ENCODE peak calls at places on chromosomes 1 and 21, in ten cellular contexts. A, X, R, K, F, S, Y, Z, J and U are unnamed samples.

GRCh38 chr1:6035719-6036118 is 10.0 kb upstream of the KCNAB2 start:
- DNase-seq in A (no peak), X (no peak), R (no peak), K (no peak), F (no peak), S (no peak), Y (no peak), Z (no peak), J (no peak), U (no peak)

GRCh38 chr1:207956976-207957375 is 46.1 kb upstream of the CD34 start:
- DNase-seq in A (no peak), X (no peak), R (no peak), K (no peak), F (no peak), S (no peak), Y (no peak), Z (no peak), J (no peak), U (no peak)

GRCh38 chr21:44996096-44996495 is 56.3 kb downstream of the SLX9 start:
- DNase-seq in A (no peak), X (no peak), R (no peak), K (no peak), F (no peak), S (no peak), Y (no peak), Z (no peak), J (no peak), U (no peak)

GRCh38 chr1:26029864-26030481 is 8.4 kb downstream of the EXTL1 start:
- DNase-seq in A (no peak), X (no peak), R (no peak), K (no peak), F (no peak), S (no peak), Y (no peak), Z (no peak), J (no peak), U (no peak)

GRCh38 chr21:41924355-41924754 is 29.5 kb downstream of the C2CD2 start:
- DNase-seq in A (no peak), X (no peak), R (peak), K (no peak), F (no peak), S (no peak), Y (no peak), Z (no peak), J (peak), U (no peak)

GRCh38 chr1:11749203-11749689 is 12.7 kb upstream of the C1orf167 start:
- DNase-seq in A (no peak), X (no peak), R (peak), K (no peak), F (peak), S (peak), Y (no peak), Z (peak), J (peak), U (peak)

GRCh38 chr1:198918920-198919319 is 280.1 kb downstream of the PTPRC start:
- DNase-seq in A (no peak), X (no peak), R (peak), K (no peak), F (no peak), S (no peak), Y (no peak), Z (no peak), J (no peak), U (no peak)

GRCh38 chr21:37072239-37072987 is 458 bp downstream of the PIGP start:
- DNase-seq in A (no peak), X (peak), R (peak), K (peak), F (no peak), S (peak), Y (no peak), Z (peak), J (peak), U (no peak)

GRCh38 chr1:64440423-64440822 is 29.5 kb upstream of the CACHD1 start:
- DNase-seq in A (no peak), X (no peak), R (no peak), K (no peak), F (no peak), S (no peak), Y (no peak), Z (no peak), J (no peak), U (no peak)

GRCh38 chr1:18597159-18598042 is 33.2 kb upstream of the PAX7 start:
- DNase-seq in A (peak), X (no peak), R (peak), K (peak), F (peak), S (peak), Y (peak), Z (peak), J (peak), U (peak)

GRCh38 chr1:44293761-44294315 is 61.2 kb downstream of the ERI3 start:
- DNase-seq in A (no peak), X (no peak), R (no peak), K (no peak), F (no peak), S (peak), Y (no peak), Z (no peak), J (no peak), U (no peak)

GRCh38 chr1:184664042-184664659 is 90.5 kb downstream of the EDEM3 start:
- DNase-seq in A (peak), X (no peak), R (peak), K (peak), F (peak), S (peak), Y (no peak), Z (peak), J (peak), U (peak)

GRCh38 chr1:42958488-42959317 is at the start of gene SLC2A1:
- DNase-seq in A (peak), X (peak), R (peak), K (peak), F (peak), S (peak), Y (peak), Z (peak), J (peak), U (peak)

GRCh38 chr1:184769241-184769640 is 14.6 kb upstream of the EDEM3 start:
- DNase-seq in A (no peak), X (no peak), R (no peak), K (no peak), F (no peak), S (no peak), Y (no peak), Z (no peak), J (no peak), U (no peak)

GRCh38 chr1:33654267-33654832 is 181.9 kb downstream of the ZSCAN20 start:
- DNase-seq in A (peak), X (no peak), R (peak), K (no peak), F (no peak), S (no peak), Y (no peak), Z (no peak), J (peak), U (no peak)

GRCh38 chr21:34691396-34692032 is 22.7 kb downstream of the CLIC6 start:
- DNase-seq in A (no peak), X (no peak), R (no peak), K (no peak), F (no peak), S (no peak), Y (no peak), Z (no peak), J (no peak), U (no peak)

GRCh38 chr1:50930965-50931737 is 28.9 kb downstream of the FAF1 start:
- DNase-seq in A (no peak), X (no peak), R (no peak), K (no peak), F (no peak), S (no peak), Y (no peak), Z (no peak), J (peak), U (no peak)

GRCh38 chr1:19080715-19081114 is 124.2 kb upstream of the IFFO2 start:
- DNase-seq in A (peak), X (no peak), R (peak), K (no peak), F (no peak), S (no peak), Y (no peak), Z (no peak), J (peak), U (no peak)

GRCh38 chr1:187476671-187477070 is 647.9 kb downstream of the PLA2G4A start:
- DNase-seq in A (peak), X (no peak), R (peak), K (no peak), F (no peak), S (no peak), Y (peak), Z (no peak), J (no peak), U (no peak)

GRCh38 chr1:45477646-45478045 is 13.3 kb downstream of the TESK2 start:
- DNase-seq in A (no peak), X (no peak), R (no peak), K (no peak), F (no peak), S (no peak), Y (no peak), Z (no peak), J (no peak), U (no peak)

GRCh38 chr1:75188892-75189291 is 54.7 kb downstream of the LHX8 start:
- DNase-seq in A (no peak), X (no peak), R (no peak), K (no peak), F (no peak), S (no peak), Y (no peak), Z (no peak), J (no peak), U (no peak)

GRCh38 chr1:78184460-78185072 is 138.8 kb downstream of the GIPC2 start:
- DNase-seq in A (no peak), X (no peak), R (no peak), K (no peak), F (no peak), S (no peak), Y (no peak), Z (no peak), J (no peak), U (no peak)

GRCh38 chr1:17109897-17110554 is 9.2 kb downstream of the PADI2 start:
- DNase-seq in A (no peak), X (no peak), R (no peak), K (no peak), F (no peak), S (peak), Y (no peak), Z (no peak), J (no peak), U (no peak)

GRCh38 chr1:94298861-94299260 is 61.5 kb upstream of the ARHGAP29 start:
- DNase-seq in A (peak), X (no peak), R (peak), K (no peak), F (no peak), S (no peak), Y (no peak), Z (no peak), J (no peak), U (no peak)

GRCh38 chr1:43736819-43737218 is 29.5 kb downstream of the ST3GAL3 start:
- DNase-seq in A (no peak), X (no peak), R (no peak), K (no peak), F (no peak), S (no peak), Y (no peak), Z (no peak), J (no peak), U (no peak)

GRCh38 chr21:21929228-21929627 is 931.0 kb downstream of the NCAM2 start:
- DNase-seq in A (no peak), X (no peak), R (no peak), K (no peak), F (no peak), S (no peak), Y (no peak), Z (no peak), J (no peak), U (no peak)

GRCh38 chr1:214720561-214720960 is 117.6 kb downstream of the CENPF start:
- DNase-seq in A (no peak), X (no peak), R (peak), K (no peak), F (no peak), S (no peak), Y (no peak), Z (no peak), J (peak), U (no peak)

GRCh38 chr1:4803335-4803734 is 148.9 kb downstream of the AJAP1 start:
- DNase-seq in A (no peak), X (no peak), R (no peak), K (no peak), F (no peak), S (no peak), Y (no peak), Z (no peak), J (no peak), U (no peak)

GRCh38 chr1:115466433-115466832 is 128.4 kb upstream of the NGF start:
- DNase-seq in A (peak), X (no peak), R (no peak), K (no peak), F (no peak), S (no peak), Y (no peak), Z (no peak), J (no peak), U (no peak)
- TF ChIP-seq CTCF in A (peak), X (peak), R (peak), K (no peak), F (no peak), S (no peak), Y (no peak), Z (no peak), J (no peak), U (no peak)

DNA sequence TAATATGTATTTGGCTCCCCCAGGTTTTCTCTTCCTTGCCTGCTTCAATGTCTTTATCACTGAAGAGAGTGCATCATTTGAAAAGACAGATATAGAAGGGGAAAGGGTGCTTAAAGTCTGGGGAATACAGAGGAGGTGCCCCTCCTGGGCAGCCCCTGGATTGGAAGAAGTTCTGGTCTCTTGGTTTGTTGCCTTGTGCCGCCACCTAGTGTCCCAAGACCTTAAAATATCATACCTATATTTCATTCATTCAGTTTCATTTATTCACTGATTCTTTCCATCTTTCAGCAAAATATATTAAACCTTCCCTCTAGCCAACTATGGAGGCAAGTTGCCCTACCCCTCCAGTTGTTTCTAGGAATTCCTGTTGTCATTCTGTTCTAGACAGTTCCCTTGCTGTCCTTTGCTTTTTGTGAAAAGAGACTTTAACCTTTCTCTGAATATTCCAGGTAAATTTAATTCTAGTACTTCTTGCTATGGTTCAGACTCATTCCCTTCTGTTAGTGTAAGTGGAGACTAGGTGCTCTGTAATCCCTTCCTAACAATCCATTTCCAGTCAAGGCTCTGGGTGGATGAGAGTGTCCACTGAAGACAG is 56.1 kb downstream of the MEF2D start:
- DNase-seq in A (peak), X (no peak), R (no peak), K (no peak), F (peak), S (no peak), Y (peak), Z (no peak), J (peak), U (peak)
- TF ChIP-seq CTCF in A (peak), X (peak), R (peak), K (no peak), F (peak), S (peak), Y (peak), Z (peak), J (peak), U (peak)

DNA sequence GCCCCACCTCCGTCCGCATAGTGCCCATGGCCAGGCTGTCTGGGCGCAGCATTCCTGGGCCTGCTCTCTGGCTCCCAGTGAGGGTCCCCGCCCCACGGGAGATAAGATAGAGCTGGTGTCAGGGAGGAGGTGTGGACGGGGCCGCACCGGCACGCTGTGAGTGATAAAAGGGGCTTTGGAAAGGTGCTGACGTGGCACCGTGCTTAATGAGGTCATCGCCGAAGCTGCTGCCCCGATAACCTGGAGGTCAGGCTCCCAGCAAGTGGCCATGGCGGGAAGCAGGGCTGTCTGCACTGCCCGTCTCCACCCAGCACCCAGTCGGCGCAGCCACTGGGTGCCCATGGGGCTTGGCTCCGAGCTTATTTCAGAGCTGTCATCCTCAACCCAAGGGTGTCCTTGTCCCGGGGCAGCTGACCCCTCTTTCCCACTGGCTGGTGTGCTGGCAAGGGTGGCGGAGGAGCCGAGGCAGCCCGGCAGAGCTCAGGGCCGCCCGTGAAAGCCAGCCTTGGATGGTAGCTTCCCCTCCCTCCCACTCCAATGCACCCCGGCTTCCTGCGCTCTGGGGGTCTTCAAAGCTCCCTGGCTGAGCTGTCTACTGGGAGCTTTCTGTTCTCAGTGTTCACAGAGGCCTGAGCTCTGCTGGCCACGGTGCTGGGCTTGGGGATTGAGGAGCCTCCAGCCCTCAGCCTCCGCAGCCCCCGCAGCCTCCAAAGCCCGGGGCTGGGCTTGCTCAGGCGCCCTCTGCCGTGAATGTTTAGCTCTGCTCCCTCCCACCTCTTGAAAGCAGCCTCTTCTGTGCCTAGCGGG is 105.1 kb upstream of the ARHGEF16 start:
- DNase-seq in A (peak), X (no peak), R (peak), K (no peak), F (no peak), S (no peak), Y (no peak), Z (no peak), J (peak), U (no peak)
- TF ChIP-seq CTCF in A (peak), X (no peak), R (peak), K (no peak), F (no peak), S (no peak), Y (no peak), Z (no peak), J (no peak), U (no peak)

DNA sequence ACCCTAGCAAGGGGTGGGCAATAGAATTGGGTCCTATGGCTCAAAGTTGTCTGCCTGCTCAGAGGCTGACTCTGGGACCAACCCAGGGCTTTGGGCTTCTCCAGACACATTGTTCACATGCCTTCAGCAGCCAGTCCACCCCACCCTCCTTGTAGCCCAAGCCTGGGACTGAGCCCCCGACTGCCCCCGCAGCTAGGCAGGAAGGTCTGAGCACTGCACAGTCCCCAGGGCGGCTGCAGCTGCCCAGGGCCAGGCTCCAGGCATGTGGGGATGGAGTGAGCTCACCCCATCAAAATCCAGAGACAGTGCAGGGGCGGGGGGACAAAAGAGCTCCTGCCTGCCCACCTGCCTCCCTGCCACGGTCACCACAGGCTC is 35.6 kb downstream of the HSPG2 start:
- DNase-seq in A (peak), X (no peak), R (peak), K (no peak), F (no peak), S (no peak), Y (no peak), Z (no peak), J (peak), U (no peak)
- TF ChIP-seq CTCF in A (no peak), X (peak), R (peak), K (no peak), F (no peak), S (no peak), Y (no peak), Z (no peak), J (no peak), U (no peak)

GRCh38 chr1:204113900-204114299 is 37.9 kb downstream of the ETNK2 start:
- DNase-seq in A (no peak), X (no peak), R (peak), K (no peak), F (no peak), S (no peak), Y (no peak), Z (no peak), J (peak), U (no peak)
- TF ChIP-seq CTCF in A (no peak), X (no peak), R (no peak), K (no peak), F (no peak), S (no peak), Y (no peak), Z (no peak), J (no peak), U (no peak)

GRCh38 chr1:3070654-3071506 is 1.9 kb downstream of the PRDM16 start:
- DNase-seq in A (peak), X (no peak), R (no peak), K (no peak), F (no peak), S (no peak), Y (no peak), Z (no peak), J (peak), U (no peak)

GRCh38 chr1:3067671-3068399 is 1.2 kb upstream of the PRDM16 start:
- DNase-seq in A (no peak), X (no peak), R (no peak), K (no peak), F (no peak), S (no peak), Y (no peak), Z (no peak), J (no peak), U (no peak)

GRCh38 chr1:3070304-3070653 is 1.3 kb downstream of the PRDM16 start:
- DNase-seq in A (no peak), X (no peak), R (no peak), K (no peak), F (no peak), S (no peak), Y (no peak), Z (no peak), J (peak), U (no peak)

GRCh38 chr1:3068400-3069361 is at the start of gene PRDM16:
- DNase-seq in A (peak), X (no peak), R (peak), K (no peak), F (no peak), S (peak), Y (no peak), Z (no peak), J (peak), U (no peak)

GRCh38 chr1:3069491-3070303 is 694 bp downstream of the PRDM16 start:
- DNase-seq in A (peak), X (no peak), R (peak), K (no peak), F (no peak), S (peak), Y (no peak), Z (peak), J (peak), U (no peak)
- TF ChIP-seq CTCF in A (peak), X (peak), R (peak), K (no peak), F (no peak), S (no peak), Y (no peak), Z (no peak), J (peak), U (no peak)